ENCODE peak calls at places on chromosomes 12 and 14, in five cellular contexts. N is SK-MEL-5; L is PC-3; X is stimulated activated CD4-positive, alpha-beta T cell treated with anti-CD3 and anti-CD28 coated beads, Interleukin-15, amount 100 ng/mL, for 1 hour; F is endothelial cell. E is an unnamed sample.

GRCh38 chr12:75257510-75257909 is 47.9 kb upstream of the KCNC2 start:
- DNase-seq in N (no peak), L (no peak), X (no peak), F (no peak), E (no peak)

GRCh38 chr12:20150835-20151234 is 217.5 kb upstream of the PDE3A start:
- DNase-seq in N (peak; percentile 43), L (peak; percentile 11), X (no peak), F (no peak), E (no peak)

GRCh38 chr12:49678711-49679110 is 28.5 kb downstream of the FMNL3 start:
- DNase-seq in N (no peak), L (no peak), X (no peak), F (no peak), E (no peak)

GRCh38 chr12:65728913-65729793 is 95.1 kb upstream of the HMGA2 start:
- DNase-seq in N (no peak), L (no peak), X (no peak), F (peak; percentile 40), E (no peak)

GRCh38 chr12:47775100-47775911 is 2.3 kb downstream of the SLC48A1 start:
- DNase-seq in N (no peak), L (peak; percentile 60), X (no peak), F (no peak), E (peak; percentile 90)

GRCh38 chr14:29243355-29243754 is 476.8 kb downstream of the FOXG1 start:
- DNase-seq in N (no peak), L (no peak), X (no peak), F (no peak), E (no peak)

GRCh38 chr12:111448266-111448830 is 42.6 kb downstream of the SH2B3 start:
- DNase-seq in N (no peak), L (no peak), X (no peak), F (no peak), E (peak; percentile 31)

GRCh38 chr12:91347686-91348085 is 165.1 kb upstream of the DCN start:
- DNase-seq in N (no peak), L (no peak), X (no peak), F (no peak), E (no peak)

GRCh38 chr12:6241495-6241894 is 41.3 kb downstream of the CD9 start:
- DNase-seq in N (no peak), L (no peak), X (no peak), F (no peak), E (no peak)

GRCh38 chr12:40020261-40020691 is 85.6 kb downstream of the SLC2A13 start:
- DNase-seq in N (no peak), L (no peak), X (no peak), F (no peak), E (no peak)

GRCh38 chr12:20442322-20442721 is 74.0 kb downstream of the PDE3A start:
- DNase-seq in N (peak; percentile 73), L (no peak), X (no peak), F (no peak), E (no peak)

GRCh38 chr14:41404121-41404520 is 202.6 kb upstream of the LRFN5 start:
- DNase-seq in N (no peak), L (no peak), X (no peak), F (no peak), E (no peak)

GRCh38 chr14:92759679-92760523 is 11.5 kb upstream of the LGMN start:
- DNase-seq in N (no peak), L (no peak), X (no peak), F (no peak), E (no peak)

GRCh38 chr12:94534278-94534677 is 74.6 kb upstream of the CEP83 start:
- DNase-seq in N (no peak), L (no peak), X (no peak), F (no peak), E (no peak)

GRCh38 chr12:27733052-27733656 is 22.5 kb downstream of the MRPS35 start:
- DNase-seq in N (peak; percentile 55), L (peak; percentile 82), X (no peak), F (no peak), E (no peak)

GRCh38 chr14:103207038-103207403 is 83.8 kb downstream of the TNFAIP2 start:
- DNase-seq in N (no peak), L (no peak), X (no peak), F (no peak), E (peak; percentile 91)

GRCh38 chr12:54383041-54383609 is 1.4 kb downstream of the ZNF385A start:
- DNase-seq in N (no peak), L (peak; percentile 70), X (no peak), F (no peak), E (peak; percentile 99)

GRCh38 chr14:36055052-36055378 is 121.5 kb downstream of the PTCSC3 start:
- DNase-seq in N (no peak), L (no peak), X (no peak), F (no peak), E (no peak)